ENCODE peak calls at places on chromosome 1, in four cellular contexts. Q is lower lobe of right lung, I is amygdala, E is hepatocyte. G is an unnamed sample.

GRCh38 chr1:67683306-67683705 is 1.7 kb upstream of the GADD45A start:
- DNase-seq in Q (no peak), I (no peak), E (no peak), G (no peak)

GRCh38 chr1:4801192-4801924 is 146.9 kb downstream of the AJAP1 start:
- DNase-seq in Q (peak; percentile 56), I (peak; percentile 50), E (peak; percentile 10), G (peak; percentile 59)

GRCh38 chr1:246166841-246167240 is 340.2 kb downstream of the SMYD3 start:
- DNase-seq in Q (no peak), I (no peak), E (no peak), G (no peak)

GRCh38 chr1:240496356-240496755 is 115.6 kb downstream of the GREM2 start:
- DNase-seq in Q (no peak), I (no peak), E (no peak), G (no peak)

GRCh38 chr1:2106681-2107405 is 56.6 kb downstream of the PRKCZ start:
- DNase-seq in Q (peak; percentile 49), I (no peak), E (no peak), G (no peak)

GRCh38 chr1:201505505-201505893 is 1.4 kb downstream of the CSRP1 start:
- DNase-seq in Q (no peak), I (no peak), E (no peak), G (no peak)

GRCh38 chr1:236851871-236852270 is 56.8 kb downstream of the MTR start:
- DNase-seq in Q (no peak), I (no peak), E (no peak), G (no peak)

GRCh38 chr1:181423301-181423918 is 59.9 kb upstream of the CACNA1E start:
- DNase-seq in Q (no peak), I (peak; percentile 14), E (peak; percentile 71), G (peak; percentile 3)

GRCh38 chr1:114040273-114041043 is 61.2 kb downstream of the OLFML3 start:
- DNase-seq in Q (no peak), I (no peak), E (no peak), G (no peak)

GRCh38 chr1:165882168-165882837 is 54.9 kb downstream of the UCK2 start:
- DNase-seq in Q (no peak), I (no peak), E (no peak), G (no peak)

GRCh38 chr1:87765686-87766085 is 437.0 kb downstream of the LMO4 start:
- DNase-seq in Q (no peak), I (no peak), E (no peak), G (no peak)

GRCh38 chr1:35557118-35557610 is at the start of gene KIAA0319L:
- DNase-seq in Q (peak; percentile 92), I (peak; percentile 88), E (peak; percentile 76), G (peak; percentile 88)

GRCh38 chr1:226332947-226333346 is 24.0 kb upstream of the LIN9 start:
- DNase-seq in Q (no peak), I (no peak), E (no peak), G (no peak)

GRCh38 chr1:153344718-153345025 is 4.0 kb downstream of the PGLYRP4 start:
- DNase-seq in Q (no peak), I (no peak), E (no peak), G (no peak)

GRCh38 chr1:15455522-15455921 is 1.0 kb upstream of the CELA2A start:
- DNase-seq in Q (no peak), I (no peak), E (no peak), G (no peak)

GRCh38 chr1:109898842-109899241 is 11.8 kb upstream of the CSF1 start:
- DNase-seq in Q (no peak), I (no peak), E (no peak), G (no peak)

GRCh38 chr1:218705911-218706893 is 361.1 kb downstream of the TGFB2 start:
- DNase-seq in Q (no peak), I (no peak), E (peak; percentile 55), G (no peak)

GRCh38 chr1:89698020-89698560 is 65.2 kb downstream of the LRRC8C start:
- DNase-seq in Q (no peak), I (no peak), E (no peak), G (no peak)

GRCh38 chr1:916173-917075 is 7.3 kb upstream of the SAMD11 start:
- DNase-seq in Q (peak; percentile 31), I (no peak), E (no peak), G (no peak)

GRCh38 chr1:19974822-19975416 is 4.5 kb downstream of the PLA2G2A start:
- DNase-seq in Q (no peak), I (no peak), E (peak; percentile 82), G (no peak)

GRCh38 chr1:41319106-41319755 is 42.0 kb upstream of the FOXO6 start:
- DNase-seq in Q (no peak), I (no peak), E (no peak), G (no peak)

G was measured in substantia nigra.